ENCODE peak calls at places on chromosomes 12 and 14, in nine cellular contexts. One of them, this sample, is unnamed. For H3K36me3, the result is how much of the 10 kb centered on the place peaks cover.

GRCh38 chr12:45725631-45726593 is 3.6 kb upstream of the ARID2 start:
- DNase-seq in heart left ventricle: peak
- DNase-seq in RWPE2: no peak
- DNase-seq in uterus: no peak
- DNase-seq in PC-3: peak
- DNase-seq in GM23338: peak
- DNase-seq in OCI-LY7: peak
- DNase-seq in esophagus muscularis mucosa: no peak
- DNase-seq in IMR-90: peak
- DNase-seq in this sample: peak

GRCh38 chr12:1882850-1883470 is 35.5 kb downstream of the CACNA2D4 start:
- DNase-seq in heart left ventricle: no peak
- DNase-seq in RWPE2: no peak
- DNase-seq in uterus: no peak
- DNase-seq in PC-3: no peak
- DNase-seq in GM23338: no peak
- DNase-seq in OCI-LY7: no peak
- DNase-seq in esophagus muscularis mucosa: peak
- DNase-seq in IMR-90: no peak
- DNase-seq in this sample: no peak

GRCh38 chr12:124921200-124922008 is 7.0 kb upstream of the UBC start:
- DNase-seq in heart left ventricle: peak
- DNase-seq in RWPE2: no peak
- DNase-seq in uterus: peak
- DNase-seq in PC-3: peak
- DNase-seq in GM23338: peak
- DNase-seq in OCI-LY7: peak
- DNase-seq in esophagus muscularis mucosa: no peak
- DNase-seq in IMR-90: peak
- DNase-seq in this sample: peak

GRCh38 chr12:43836455-43836989 is 641 bp downstream of the TMEM117 start:
- DNase-seq in heart left ventricle: no peak
- DNase-seq in RWPE2: no peak
- DNase-seq in uterus: no peak
- DNase-seq in PC-3: peak
- DNase-seq in GM23338: no peak
- DNase-seq in OCI-LY7: no peak
- DNase-seq in esophagus muscularis mucosa: no peak
- DNase-seq in IMR-90: peak
- DNase-seq in this sample: peak

GRCh38 chr12:77345336-77345735 is 280.0 kb upstream of the E2F7 start:
- DNase-seq in heart left ventricle: no peak
- DNase-seq in RWPE2: no peak
- DNase-seq in uterus: no peak
- DNase-seq in PC-3: no peak
- DNase-seq in GM23338: no peak
- DNase-seq in OCI-LY7: no peak
- DNase-seq in esophagus muscularis mucosa: no peak
- DNase-seq in IMR-90: no peak
- DNase-seq in this sample: no peak

GRCh38 chr12:34347367-34347766 is 325.1 kb downstream of the ALG10 start:
- DNase-seq in heart left ventricle: no peak
- DNase-seq in RWPE2: no peak
- DNase-seq in uterus: no peak
- DNase-seq in PC-3: peak
- DNase-seq in GM23338: peak
- DNase-seq in OCI-LY7: no peak
- DNase-seq in esophagus muscularis mucosa: no peak
- DNase-seq in IMR-90: no peak
- DNase-seq in this sample: no peak

GRCh38 chr14:75247286-75247922 is 31.2 kb upstream of the FOS start:
- DNase-seq in heart left ventricle: no peak
- DNase-seq in RWPE2: no peak
- DNase-seq in uterus: no peak
- DNase-seq in PC-3: no peak
- DNase-seq in GM23338: no peak
- DNase-seq in OCI-LY7: peak
- DNase-seq in esophagus muscularis mucosa: no peak
- DNase-seq in IMR-90: no peak
- DNase-seq in this sample: no peak

GRCh38 chr12:55499810-55500252 is 7.7 kb downstream of the OR6C68 start:
- DNase-seq in heart left ventricle: no peak
- DNase-seq in RWPE2: no peak
- DNase-seq in uterus: no peak
- DNase-seq in PC-3: no peak
- DNase-seq in GM23338: no peak
- DNase-seq in OCI-LY7: no peak
- DNase-seq in esophagus muscularis mucosa: no peak
- DNase-seq in IMR-90: no peak
- DNase-seq in this sample: no peak

GRCh38 chr14:31717294-31718085 is 156.3 kb downstream of the NUBPL start:
- DNase-seq in heart left ventricle: no peak
- DNase-seq in RWPE2: no peak
- DNase-seq in uterus: no peak
- DNase-seq in PC-3: no peak
- DNase-seq in GM23338: no peak
- DNase-seq in OCI-LY7: no peak
- DNase-seq in esophagus muscularis mucosa: no peak
- DNase-seq in IMR-90: no peak
- DNase-seq in this sample: no peak

GRCh38 chr12:65875635-65876034 is 51.4 kb downstream of the HMGA2 start:
- DNase-seq in heart left ventricle: no peak
- DNase-seq in RWPE2: no peak
- DNase-seq in uterus: no peak
- DNase-seq in PC-3: no peak
- DNase-seq in GM23338: no peak
- DNase-seq in OCI-LY7: no peak
- DNase-seq in esophagus muscularis mucosa: no peak
- DNase-seq in IMR-90: peak
- DNase-seq in this sample: no peak

GRCh38 chr12:119167904-119168303 is 10.8 kb upstream of the HSPB8 start:
- DNase-seq in heart left ventricle: no peak
- DNase-seq in RWPE2: no peak
- DNase-seq in uterus: no peak
- DNase-seq in PC-3: no peak
- DNase-seq in GM23338: no peak
- DNase-seq in OCI-LY7: no peak
- DNase-seq in esophagus muscularis mucosa: no peak
- DNase-seq in IMR-90: no peak
- DNase-seq in this sample: no peak

GRCh38 chr12:119171691-119172090 is 7.0 kb upstream of the HSPB8 start:
- DNase-seq in heart left ventricle: no peak
- DNase-seq in RWPE2: no peak
- DNase-seq in uterus: no peak
- DNase-seq in PC-3: no peak
- DNase-seq in GM23338: no peak
- DNase-seq in OCI-LY7: no peak
- DNase-seq in esophagus muscularis mucosa: no peak
- DNase-seq in IMR-90: no peak
- DNase-seq in this sample: no peak

GRCh38 chr12:119171266-119171665 is 7.5 kb upstream of the HSPB8 start:
- DNase-seq in heart left ventricle: no peak
- DNase-seq in RWPE2: no peak
- DNase-seq in uterus: no peak
- DNase-seq in PC-3: no peak
- DNase-seq in GM23338: no peak
- DNase-seq in OCI-LY7: no peak
- DNase-seq in esophagus muscularis mucosa: no peak
- DNase-seq in IMR-90: no peak
- DNase-seq in this sample: no peak

GRCh38 chr12:119169150-119169549 is 9.6 kb upstream of the HSPB8 start:
- DNase-seq in heart left ventricle: no peak
- DNase-seq in RWPE2: no peak
- DNase-seq in uterus: no peak
- DNase-seq in PC-3: peak
- DNase-seq in GM23338: no peak
- DNase-seq in OCI-LY7: no peak
- DNase-seq in esophagus muscularis mucosa: no peak
- DNase-seq in IMR-90: no peak
- DNase-seq in this sample: no peak

GRCh38 chr12:119168721-119169120 is 10.0 kb upstream of the HSPB8 start:
- DNase-seq in heart left ventricle: no peak
- DNase-seq in RWPE2: no peak
- DNase-seq in uterus: no peak
- DNase-seq in PC-3: no peak
- DNase-seq in GM23338: no peak
- DNase-seq in OCI-LY7: no peak
- DNase-seq in esophagus muscularis mucosa: no peak
- DNase-seq in IMR-90: no peak
- DNase-seq in this sample: no peak
- H3K27ac ChIP-seq in heart left ventricle: no peak
- H3K27ac ChIP-seq in RWPE2: no peak
- H3K27ac ChIP-seq in uterus: no peak
- H3K27ac ChIP-seq in PC-3: no peak
- H3K27ac ChIP-seq in GM23338: no peak
- H3K27ac ChIP-seq in OCI-LY7: no peak
- H3K27ac ChIP-seq in esophagus muscularis mucosa: no peak
- H3K27ac ChIP-seq in IMR-90: no peak
- H3K27ac ChIP-seq in this sample: no peak

GRCh38 chr12:47791874-47792273 is 18.8 kb downstream of the SLC48A1 start:
- DNase-seq in heart left ventricle: no peak
- DNase-seq in RWPE2: no peak
- DNase-seq in uterus: no peak
- DNase-seq in PC-3: no peak
- DNase-seq in GM23338: no peak
- DNase-seq in OCI-LY7: no peak
- DNase-seq in esophagus muscularis mucosa: no peak
- DNase-seq in IMR-90: no peak
- DNase-seq in this sample: no peak

GRCh38 chr12:47791351-47791746 is 18.3 kb downstream of the SLC48A1 start:
- DNase-seq in heart left ventricle: no peak
- DNase-seq in RWPE2: no peak
- DNase-seq in uterus: no peak
- DNase-seq in PC-3: no peak
- DNase-seq in GM23338: no peak
- DNase-seq in OCI-LY7: no peak
- DNase-seq in esophagus muscularis mucosa: no peak
- DNase-seq in IMR-90: no peak
- DNase-seq in this sample: no peak

GRCh38 chr12:47789141-47789540 is 16.1 kb downstream of the SLC48A1 start:
- DNase-seq in heart left ventricle: no peak
- DNase-seq in RWPE2: no peak
- DNase-seq in uterus: no peak
- DNase-seq in PC-3: no peak
- DNase-seq in GM23338: no peak
- DNase-seq in OCI-LY7: no peak
- DNase-seq in esophagus muscularis mucosa: no peak
- DNase-seq in IMR-90: no peak
- DNase-seq in this sample: no peak

GRCh38 chr12:47789712-47790489 is 16.9 kb downstream of the SLC48A1 start:
- DNase-seq in heart left ventricle: no peak
- DNase-seq in RWPE2: no peak
- DNase-seq in uterus: no peak
- DNase-seq in PC-3: no peak
- DNase-seq in GM23338: no peak
- DNase-seq in OCI-LY7: no peak
- DNase-seq in esophagus muscularis mucosa: no peak
- DNase-seq in IMR-90: no peak
- DNase-seq in this sample: no peak

DNA sequence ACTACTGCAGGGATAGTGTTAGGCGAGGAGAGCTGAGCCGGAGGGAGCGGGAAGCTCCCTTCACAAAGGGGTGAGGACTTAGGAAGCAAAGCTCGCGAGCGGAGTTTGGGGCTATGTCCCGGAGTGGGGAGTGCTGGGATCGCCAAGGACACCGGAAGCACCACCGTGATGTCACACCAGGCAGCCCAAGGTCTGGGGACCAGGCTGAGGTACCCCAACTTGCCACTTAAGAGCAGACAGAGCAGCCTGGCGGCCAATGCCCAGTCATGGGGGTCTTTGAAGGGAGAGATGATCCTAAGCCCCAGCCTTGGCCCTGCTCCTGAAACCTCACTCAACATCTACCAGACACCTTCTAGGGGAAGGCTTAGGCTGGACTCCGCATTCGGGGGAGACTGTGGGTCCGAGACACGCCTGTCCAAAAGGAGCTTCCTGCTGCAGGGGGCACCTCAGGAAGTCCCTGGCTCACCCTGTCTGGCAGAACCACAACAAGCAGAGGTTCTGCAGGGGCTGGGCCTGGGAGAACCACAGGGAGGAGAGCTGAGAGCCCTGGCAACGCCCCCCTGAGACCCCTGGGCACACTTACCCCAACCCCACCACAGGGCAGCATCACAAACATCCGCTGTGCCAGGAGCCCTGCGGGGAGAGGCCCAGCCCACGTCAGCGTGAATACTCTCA is 17.8 kb downstream of the SLC48A1 start:
- DNase-seq in heart left ventricle: no peak
- DNase-seq in RWPE2: no peak
- DNase-seq in uterus: no peak
- DNase-seq in PC-3: no peak
- DNase-seq in GM23338: no peak
- DNase-seq in OCI-LY7: no peak
- DNase-seq in esophagus muscularis mucosa: no peak
- DNase-seq in IMR-90: no peak
- DNase-seq in this sample: no peak
- H3K36me3 ChIP-seq in heart left ventricle: half or more
- H3K36me3 ChIP-seq in RWPE2: half or more
- H3K36me3 ChIP-seq in uterus: under half
- H3K36me3 ChIP-seq in PC-3: half or more
- H3K36me3 ChIP-seq in GM23338: under half
- H3K36me3 ChIP-seq in OCI-LY7: half or more
- H3K36me3 ChIP-seq in esophagus muscularis mucosa: half or more
- H3K36me3 ChIP-seq in IMR-90: half or more
- H3K36me3 ChIP-seq in this sample: half or more

GRCh38 chr14:69034612-69035262 is 55.6 kb upstream of the ACTN1 start:
- DNase-seq in heart left ventricle: no peak
- DNase-seq in RWPE2: no peak
- DNase-seq in uterus: no peak
- DNase-seq in PC-3: no peak
- DNase-seq in GM23338: peak
- DNase-seq in OCI-LY7: no peak
- DNase-seq in esophagus muscularis mucosa: no peak
- DNase-seq in IMR-90: peak
- DNase-seq in this sample: no peak
- TF ChIP-seq CTCF in heart left ventricle: no peak
- TF ChIP-seq CTCF in RWPE2: no peak
- TF ChIP-seq CTCF in uterus: no peak
- TF ChIP-seq CTCF in PC-3: no peak
- TF ChIP-seq CTCF in GM23338: peak
- TF ChIP-seq CTCF in OCI-LY7: no peak
- TF ChIP-seq CTCF in esophagus muscularis mucosa: no peak
- TF ChIP-seq CTCF in IMR-90: peak
- TF ChIP-seq CTCF in this sample: no peak

DNA sequence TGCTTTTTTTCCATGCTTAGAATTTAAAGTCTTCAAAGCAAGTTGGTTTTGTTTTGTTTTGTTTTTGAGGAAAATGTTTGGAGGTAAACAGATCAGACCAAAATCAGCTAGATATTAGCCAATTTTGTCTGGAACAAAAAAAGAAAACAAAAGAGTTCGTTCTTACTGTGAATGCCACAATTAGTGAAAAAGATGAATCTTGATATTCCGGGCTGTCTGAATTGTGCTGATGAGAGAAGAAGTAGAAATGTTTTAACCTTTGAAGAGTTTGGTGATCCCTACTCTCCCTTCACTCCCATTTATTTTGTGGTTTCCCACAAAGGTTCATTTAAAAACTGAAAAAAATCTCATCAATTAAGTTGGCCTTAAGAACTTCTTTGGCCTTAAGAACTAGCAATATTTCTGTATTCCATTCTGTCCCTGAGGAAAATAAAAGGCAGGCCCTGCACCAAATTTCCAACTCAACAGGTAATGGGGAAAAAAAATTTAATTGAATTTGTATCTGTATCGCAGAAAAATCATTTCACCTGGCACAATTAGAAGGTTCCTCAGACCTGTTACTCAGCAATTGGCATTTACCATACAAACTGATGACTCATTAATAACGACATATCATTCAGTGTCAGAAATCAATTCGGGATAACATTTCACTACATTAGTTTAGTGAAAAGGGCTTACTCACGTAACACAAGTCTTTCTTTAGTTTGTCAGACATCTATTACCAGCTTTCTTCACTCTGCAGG is 562 bp upstream of the GLIPR1L2 start:
- DNase-seq in heart left ventricle: no peak
- DNase-seq in RWPE2: no peak
- DNase-seq in uterus: no peak
- DNase-seq in PC-3: no peak
- DNase-seq in GM23338: no peak
- DNase-seq in OCI-LY7: no peak
- DNase-seq in esophagus muscularis mucosa: no peak
- DNase-seq in IMR-90: no peak
- DNase-seq in this sample: peak
- H3K27ac ChIP-seq in heart left ventricle: peak
- H3K27ac ChIP-seq in RWPE2: peak
- H3K27ac ChIP-seq in uterus: peak
- H3K27ac ChIP-seq in PC-3: peak
- H3K27ac ChIP-seq in GM23338: no peak
- H3K27ac ChIP-seq in OCI-LY7: no peak
- H3K27ac ChIP-seq in esophagus muscularis mucosa: peak
- H3K27ac ChIP-seq in IMR-90: peak
- H3K27ac ChIP-seq in this sample: peak

This sample was measured in adrenal gland.